ENCODE peak calls at places on chromosome 3, in four cellular contexts. One of them, this sample, is unnamed.

GRCh38 chr3:42814914-42815507 is 5.8 kb downstream of the ACKR2 start:
- DNase-seq in K562: peak
- DNase-seq in HepG2: peak
- DNase-seq in GM12878: no peak
- DNase-seq in this sample: no peak

GRCh38 chr3:104547040-104547439 is 819.7 kb upstream of the ALCAM start:
- DNase-seq in K562: no peak
- DNase-seq in HepG2: no peak
- DNase-seq in GM12878: no peak
- DNase-seq in this sample: peak

GRCh38 chr3:14216257-14217048 is 37.8 kb downstream of the LSM3 start:
- DNase-seq in K562: no peak
- DNase-seq in HepG2: peak
- DNase-seq in GM12878: no peak
- DNase-seq in this sample: peak

GRCh38 chr3:172291650-172292049 is 156.6 kb downstream of the GHSR start:
- DNase-seq in K562: no peak
- DNase-seq in HepG2: no peak
- DNase-seq in GM12878: no peak
- DNase-seq in this sample: no peak

GRCh38 chr3:152386208-152386607 is 117.5 kb downstream of the MBNL1 start:
- DNase-seq in K562: no peak
- DNase-seq in HepG2: no peak
- DNase-seq in GM12878: no peak
- DNase-seq in this sample: no peak

GRCh38 chr3:11059090-11059798 is 66.7 kb downstream of the SLC6A1 start:
- DNase-seq in K562: peak
- DNase-seq in HepG2: peak
- DNase-seq in GM12878: no peak
- DNase-seq in this sample: no peak

GRCh38 chr3:135930243-135930642 is 35.3 kb upstream of the PPP2R3A start:
- DNase-seq in K562: no peak
- DNase-seq in HepG2: no peak
- DNase-seq in GM12878: no peak
- DNase-seq in this sample: no peak

GRCh38 chr3:12629560-12629959 is 34.4 kb downstream of the RAF1 start:
- DNase-seq in K562: no peak
- DNase-seq in HepG2: no peak
- DNase-seq in GM12878: no peak
- DNase-seq in this sample: no peak

GRCh38 chr3:38397320-38397719 is 50.7 kb downstream of the XYLB start:
- DNase-seq in K562: no peak
- DNase-seq in HepG2: peak
- DNase-seq in GM12878: no peak
- DNase-seq in this sample: no peak

GRCh38 chr3:1513662-1514061 is 420.8 kb downstream of the CNTN6 start:
- DNase-seq in K562: no peak
- DNase-seq in HepG2: no peak
- DNase-seq in GM12878: no peak
- DNase-seq in this sample: no peak

GRCh38 chr3:113844622-113845222 is 6.1 kb downstream of the GRAMD1C start:
- DNase-seq in K562: peak
- DNase-seq in HepG2: peak
- DNase-seq in GM12878: no peak
- DNase-seq in this sample: no peak

GRCh38 chr3:131304890-131305289 is 76.7 kb upstream of the NUDT16 start:
- DNase-seq in K562: no peak
- DNase-seq in HepG2: no peak
- DNase-seq in GM12878: no peak
- DNase-seq in this sample: no peak

GRCh38 chr3:66303556-66303955 is 82.8 kb downstream of the SLC25A26 start:
- DNase-seq in K562: no peak
- DNase-seq in HepG2: no peak
- DNase-seq in GM12878: no peak
- DNase-seq in this sample: no peak

GRCh38 chr3:125632597-125632996 is 37.3 kb upstream of the OSBPL11 start:
- DNase-seq in K562: no peak
- DNase-seq in HepG2: no peak
- DNase-seq in GM12878: no peak
- DNase-seq in this sample: no peak

GRCh38 chr3:9793161-9793781 is 389 bp downstream of the ARPC4 start:
- DNase-seq in K562: peak
- DNase-seq in HepG2: peak
- DNase-seq in GM12878: no peak
- DNase-seq in this sample: no peak

GRCh38 chr3:114941626-114942309 is 205.3 kb downstream of the ZBTB20 start:
- DNase-seq in K562: no peak
- DNase-seq in HepG2: no peak
- DNase-seq in GM12878: no peak
- DNase-seq in this sample: no peak

GRCh38 chr3:186772281-186772885 is 11.0 kb upstream of the EIF4A2 start:
- DNase-seq in K562: no peak
- DNase-seq in HepG2: no peak
- DNase-seq in GM12878: no peak
- DNase-seq in this sample: no peak

GRCh38 chr3:134846943-134847342 is 51.9 kb downstream of the EPHB1 start:
- DNase-seq in K562: no peak
- DNase-seq in HepG2: peak
- DNase-seq in GM12878: no peak
- DNase-seq in this sample: no peak

GRCh38 chr3:23928525-23928924 is 11.6 kb downstream of the RPL15 start:
- DNase-seq in K562: no peak
- DNase-seq in HepG2: no peak
- DNase-seq in GM12878: no peak
- DNase-seq in this sample: no peak

GRCh38 chr3:110494728-110495127 is 576.9 kb upstream of the NECTIN3 start:
- DNase-seq in K562: no peak
- DNase-seq in HepG2: no peak
- DNase-seq in GM12878: no peak
- DNase-seq in this sample: no peak

GRCh38 chr3:4976109-4976508 is 3.1 kb upstream of the BHLHE40 start:
- DNase-seq in K562: peak
- DNase-seq in HepG2: peak
- DNase-seq in GM12878: no peak
- DNase-seq in this sample: peak

GRCh38 chr3:74273091-74273490 is 341.4 kb downstream of the CNTN3 start:
- DNase-seq in K562: no peak
- DNase-seq in HepG2: no peak
- DNase-seq in GM12878: no peak
- DNase-seq in this sample: no peak

GRCh38 chr3:140494970-140495369 is 182.9 kb upstream of the TRIM42 start:
- DNase-seq in K562: no peak
- DNase-seq in HepG2: no peak
- DNase-seq in GM12878: no peak
- DNase-seq in this sample: no peak

GRCh38 chr3:33030802-33031201 is 66.1 kb downstream of the GLB1 start:
- DNase-seq in K562: peak
- DNase-seq in HepG2: no peak
- DNase-seq in GM12878: no peak
- DNase-seq in this sample: no peak

GRCh38 chr3:125143982-125144652 is 68.4 kb downstream of the SLC12A8 start:
- DNase-seq in K562: no peak
- DNase-seq in HepG2: no peak
- DNase-seq in GM12878: no peak
- DNase-seq in this sample: no peak

GRCh38 chr3:183637106-183637486 is 1.7 kb downstream of the KLHL24 start:
- DNase-seq in K562: no peak
- DNase-seq in HepG2: no peak
- DNase-seq in GM12878: no peak
- DNase-seq in this sample: no peak

GRCh38 chr3:29537889-29538609 is 257.2 kb downstream of the RBMS3 start:
- DNase-seq in K562: no peak
- DNase-seq in HepG2: no peak
- DNase-seq in GM12878: no peak
- DNase-seq in this sample: no peak

GRCh38 chr3:3551976-3552375 is 247.3 kb upstream of the LRRN1 start:
- DNase-seq in K562: no peak
- DNase-seq in HepG2: no peak
- DNase-seq in GM12878: no peak
- DNase-seq in this sample: no peak

GRCh38 chr3:31968927-31969418 is 12.1 kb downstream of the OSBPL10 start:
- DNase-seq in K562: no peak
- DNase-seq in HepG2: peak
- DNase-seq in GM12878: no peak
- DNase-seq in this sample: no peak
- TF ChIP-seq TAF1 in K562: no peak
- TF ChIP-seq TAF1 in HepG2: no peak
- TF ChIP-seq TAF1 in GM12878: no peak
- TF ChIP-seq TAF1 in this sample: no peak

GRCh38 chr3:119529883-119530282 is 29.5 kb downstream of the CD80 start:
- DNase-seq in K562: no peak
- DNase-seq in HepG2: no peak
- DNase-seq in GM12878: no peak
- DNase-seq in this sample: no peak
- TF ChIP-seq BRCA1 in K562: no peak
- TF ChIP-seq BRCA1 in HepG2: no peak
- TF ChIP-seq BRCA1 in GM12878: no peak
- TF ChIP-seq BRCA1 in this sample: no peak

DNA sequence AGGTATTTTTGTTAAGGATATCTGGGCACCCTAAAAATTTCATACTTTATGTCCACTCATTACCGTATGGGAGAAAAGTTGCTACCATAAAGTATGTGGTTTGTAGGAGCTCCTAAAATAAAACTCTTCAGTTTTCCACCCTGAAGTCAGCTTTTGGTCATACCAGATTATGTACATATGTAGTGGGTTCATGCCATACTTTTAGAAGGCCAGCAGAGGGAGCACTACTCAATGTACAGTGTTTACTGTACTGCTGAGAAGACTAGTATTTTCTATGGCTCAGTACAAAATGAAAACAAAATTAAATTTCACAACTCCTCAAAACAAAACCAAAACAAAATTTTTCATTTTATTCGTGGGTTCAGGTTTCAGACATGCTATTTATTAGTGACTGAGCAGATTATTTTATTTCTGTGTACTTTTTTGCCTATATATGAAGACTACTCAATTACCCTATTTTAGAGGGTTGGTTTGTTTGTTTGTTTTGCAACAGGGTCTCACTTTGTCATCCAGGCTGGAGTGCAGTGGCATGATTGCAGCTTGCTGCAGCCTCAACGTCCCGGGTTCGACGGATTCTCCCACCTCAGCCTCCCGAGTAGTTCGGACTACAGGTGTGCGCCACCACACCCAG is 24.3 kb downstream of the NXPE3 start:
- DNase-seq in K562: peak
- DNase-seq in HepG2: peak
- DNase-seq in GM12878: no peak
- DNase-seq in this sample: no peak
- TF ChIP-seq SIN3A in K562: no peak
- TF ChIP-seq SIN3A in HepG2: no peak
- TF ChIP-seq SIN3A in GM12878: no peak
- TF ChIP-seq SIN3A in this sample: no peak

DNA sequence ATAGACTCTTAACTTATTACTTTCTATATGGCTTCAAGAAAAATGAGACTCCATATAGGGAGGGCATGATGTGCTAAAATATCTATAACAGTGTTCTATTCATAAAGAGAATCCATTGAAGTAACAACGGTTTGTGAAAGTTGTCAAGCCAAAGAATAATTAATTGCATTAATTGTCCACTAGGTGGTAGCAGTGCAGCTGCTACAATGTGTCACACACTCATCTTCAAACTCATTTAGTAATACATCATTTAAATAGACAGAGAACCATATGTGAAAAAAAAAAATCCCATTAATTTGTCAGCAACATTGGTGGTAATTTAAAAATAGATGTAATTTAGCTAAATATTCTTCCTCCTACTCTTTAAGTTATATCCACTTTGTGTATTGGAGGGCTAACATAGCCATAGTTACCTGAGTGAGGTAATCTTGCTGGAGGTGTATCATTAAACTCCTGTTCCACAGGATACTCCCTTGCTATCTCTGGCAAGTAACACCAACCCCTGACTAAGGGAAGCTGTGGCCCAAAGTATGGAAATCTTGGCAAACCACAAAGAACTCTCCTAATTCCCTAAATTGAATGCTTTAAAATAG is 3.7 kb upstream of the CPA3 start:
- DNase-seq in K562: peak
- DNase-seq in HepG2: peak
- DNase-seq in GM12878: no peak
- DNase-seq in this sample: no peak
- TF ChIP-seq TAF1 in K562: no peak
- TF ChIP-seq TAF1 in HepG2: no peak
- TF ChIP-seq TAF1 in GM12878: no peak
- TF ChIP-seq TAF1 in this sample: no peak

GRCh38 chr3:63442918-63443317 is 164.8 kb downstream of the SYNPR start:
- DNase-seq in K562: no peak
- DNase-seq in HepG2: no peak
- DNase-seq in GM12878: no peak
- DNase-seq in this sample: no peak
- TF ChIP-seq BRCA1 in K562: no peak
- TF ChIP-seq BRCA1 in HepG2: no peak
- TF ChIP-seq BRCA1 in GM12878: no peak
- TF ChIP-seq BRCA1 in this sample: no peak

GRCh38 chr3:49021213-49021812 is 608 bp upstream of the NDUFAF3 start:
- DNase-seq in K562: peak
- DNase-seq in HepG2: peak
- DNase-seq in GM12878: peak
- DNase-seq in this sample: peak

GRCh38 chr3:49021813-49022720 is at the start of gene NDUFAF3:
- DNase-seq in K562: peak
- DNase-seq in HepG2: peak
- DNase-seq in GM12878: peak
- DNase-seq in this sample: peak

GRCh38 chr3:49018707-49019006 is 277 bp upstream of the DALRD3 start:
- DNase-seq in K562: no peak
- DNase-seq in HepG2: no peak
- DNase-seq in GM12878: no peak
- DNase-seq in this sample: no peak

GRCh38 chr3:49019941-49020334 is 1.6 kb upstream of the DALRD3 start:
- DNase-seq in K562: no peak
- DNase-seq in HepG2: no peak
- DNase-seq in GM12878: no peak
- DNase-seq in this sample: no peak

DNA sequence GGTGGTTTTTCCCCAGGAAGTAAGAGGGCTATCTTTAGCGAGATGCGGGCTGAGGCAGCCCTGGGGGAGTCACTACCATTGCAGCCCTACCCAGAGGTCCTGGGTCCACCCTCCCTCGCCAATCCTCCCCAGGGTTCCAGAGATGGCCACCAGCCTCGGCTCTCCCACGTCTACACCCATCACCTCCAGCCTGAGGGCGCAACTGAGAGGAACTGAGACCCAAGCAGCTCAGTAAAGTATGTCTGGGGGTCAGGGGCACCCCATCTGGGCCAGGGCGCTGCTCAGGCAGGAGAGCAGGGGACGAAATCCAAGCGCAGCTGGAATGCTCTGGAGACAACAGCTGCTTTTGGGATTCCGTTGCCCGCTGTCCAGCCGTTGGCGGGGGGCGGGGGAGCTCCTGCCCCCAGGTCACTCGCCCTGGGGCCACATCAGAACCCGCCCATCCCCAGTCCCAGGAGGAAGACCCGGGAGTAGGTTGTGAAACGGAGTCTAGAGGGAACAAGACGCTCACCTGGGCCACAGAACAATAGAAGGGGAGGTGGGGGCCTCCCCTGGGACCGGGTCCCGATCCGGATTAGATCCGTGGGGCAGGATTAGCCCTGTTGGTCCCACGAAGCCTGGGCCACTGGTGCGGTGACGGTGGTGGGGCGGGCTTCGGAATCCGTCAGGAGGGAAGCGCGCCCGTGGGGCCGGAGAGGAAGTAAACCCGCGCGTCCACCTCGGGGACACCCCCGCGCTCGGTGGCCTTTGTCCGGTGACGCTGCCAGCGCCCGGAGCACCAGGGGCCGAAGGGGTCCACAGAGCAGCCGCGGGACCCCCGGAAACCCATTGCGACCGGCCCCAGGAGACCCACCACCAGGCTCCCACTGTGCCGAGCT is 1.3 kb upstream of the NDUFAF3 start:
- DNase-seq in K562: peak
- DNase-seq in HepG2: no peak
- DNase-seq in GM12878: no peak
- DNase-seq in this sample: no peak
- TF ChIP-seq SIN3A in K562: peak
- TF ChIP-seq SIN3A in HepG2: no peak
- TF ChIP-seq SIN3A in GM12878: no peak
- TF ChIP-seq SIN3A in this sample: peak